ENCODE peak calls at places on chromosomes 3 and 15, in six cellular contexts. G is CD8-positive, alpha-beta T cell; P is AG09309; T is esophagus squamous epithelium; U is GM23248; X is A549. H is an unnamed sample.

GRCh38 chr3:168094580-168094876 is 1.2 kb downstream of the GOLIM4 start:
- DNase-seq in G (no peak), P (no peak), T (no peak), U (no peak), X (no peak), H (no peak)

GRCh38 chr15:89556413-89557262 is 18.6 kb upstream of the TICRR start:
- DNase-seq in G (peak; percentile 48), P (peak; percentile 45), T (no peak), U (peak; percentile 80), X (peak; percentile 72), H (no peak)

GRCh38 chr3:158743664-158744566 is 11.7 kb upstream of the RARRES1 start:
- DNase-seq in G (no peak), P (no peak), T (no peak), U (no peak), X (no peak), H (no peak)

GRCh38 chr3:54188176-54188791 is 65.9 kb downstream of the CACNA2D3 start:
- DNase-seq in G (peak; percentile 15), P (no peak), T (no peak), U (peak; percentile 54), X (peak; percentile 22), H (peak; percentile 22)

GRCh38 chr3:164952966-164953365 is 125.3 kb downstream of the SI start:
- DNase-seq in G (no peak), P (no peak), T (no peak), U (no peak), X (no peak), H (no peak)

GRCh38 chr3:42256135-42256819 is 9.7 kb downstream of the CCK start:
- DNase-seq in G (no peak), P (no peak), T (no peak), U (peak; percentile 54), X (peak; percentile 15), H (peak; percentile 30)

GRCh38 chr3:126541628-126542339 is 16.9 kb downstream of the C3orf22 start:
- DNase-seq in G (no peak), P (no peak), T (no peak), U (no peak), X (no peak), H (no peak)

GRCh38 chr3:63934484-63934883 is 22.3 kb upstream of the SCAANT1 start:
- DNase-seq in G (no peak), P (no peak), T (no peak), U (no peak), X (no peak), H (no peak)

GRCh38 chr3:45560270-45561020 is 34.1 kb upstream of the LIMD1 start:
- DNase-seq in G (no peak), P (no peak), T (no peak), U (peak; percentile 7), X (no peak), H (no peak)

GRCh38 chr3:143847787-143848631 is at the start of gene SLC9A9:
- DNase-seq in G (peak; percentile 31), P (peak; percentile 67), T (no peak), U (peak; percentile 89), X (peak; percentile 4), H (no peak)

GRCh38 chr3:21621396-21621695 is 129.7 kb downstream of the ZNF385D start:
- DNase-seq in G (no peak), P (peak; percentile 45), T (no peak), U (peak; percentile 64), X (no peak), H (peak; percentile 87)

GRCh38 chr3:120450261-120450913 is 405 bp downstream of the FSTL1 start:
- DNase-seq in G (no peak), P (no peak), T (no peak), U (peak; percentile 64), X (peak; percentile 41), H (no peak)

DNA sequence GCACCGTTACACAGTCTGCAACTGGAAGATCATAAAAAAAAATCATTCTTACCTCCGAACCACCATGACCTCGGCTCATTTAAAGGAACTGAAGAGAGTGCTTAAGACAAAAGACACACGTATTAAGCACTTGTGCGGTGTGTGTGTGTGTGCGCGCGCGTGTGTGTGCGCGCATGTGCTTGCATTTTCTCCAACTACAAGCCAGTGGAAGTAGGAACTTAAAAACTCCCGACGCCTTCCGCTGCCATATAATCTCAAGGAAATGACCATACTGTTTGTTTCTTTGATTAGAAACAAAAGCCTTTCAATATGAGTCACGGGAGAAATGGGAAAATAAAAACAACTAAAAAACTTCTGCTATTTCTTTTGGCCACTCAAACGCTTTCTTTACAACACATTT is 32.4 kb downstream of the FRMD4B start:
- DNase-seq in G (no peak), P (no peak), T (no peak), U (no peak), X (no peak), H (no peak)
- H3K4me3 ChIP-seq in G (no peak overlapping the region), P (peak overlapping the region; percentile 29), T (no peak overlapping the region), U (no peak overlapping the region), X (no peak overlapping the region), H (no peak overlapping the region)

DNA sequence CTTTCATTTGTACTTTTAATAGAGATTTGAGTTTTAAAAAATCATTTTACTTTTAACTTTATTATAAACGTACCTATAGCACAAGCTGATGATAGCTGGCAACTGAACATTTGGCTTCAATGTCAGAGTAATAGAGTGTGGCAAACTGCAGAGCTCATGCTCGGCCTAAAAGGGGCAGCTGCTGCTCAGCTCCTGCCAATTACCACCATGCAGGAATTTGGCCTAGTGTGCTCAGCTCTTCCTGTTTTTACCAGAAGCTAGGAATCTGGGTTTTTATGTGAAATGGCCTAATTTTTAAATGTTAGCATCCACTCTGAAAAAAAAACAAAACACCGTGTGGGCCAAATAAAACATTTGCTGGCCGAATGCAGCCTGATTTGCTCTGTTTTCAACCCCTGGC is 1.8 kb downstream of the IFT122 start:
- DNase-seq in G (no peak), P (peak; percentile 50), T (no peak), U (peak; percentile 72), X (no peak), H (no peak)
- H3K4me3 ChIP-seq in G (no peak overlapping the region), P (no peak overlapping the region), T (no peak overlapping the region), U (peak overlapping the region; percentile 100), X (no peak overlapping the region), H (peak overlapping the region; percentile 86)

DNA sequence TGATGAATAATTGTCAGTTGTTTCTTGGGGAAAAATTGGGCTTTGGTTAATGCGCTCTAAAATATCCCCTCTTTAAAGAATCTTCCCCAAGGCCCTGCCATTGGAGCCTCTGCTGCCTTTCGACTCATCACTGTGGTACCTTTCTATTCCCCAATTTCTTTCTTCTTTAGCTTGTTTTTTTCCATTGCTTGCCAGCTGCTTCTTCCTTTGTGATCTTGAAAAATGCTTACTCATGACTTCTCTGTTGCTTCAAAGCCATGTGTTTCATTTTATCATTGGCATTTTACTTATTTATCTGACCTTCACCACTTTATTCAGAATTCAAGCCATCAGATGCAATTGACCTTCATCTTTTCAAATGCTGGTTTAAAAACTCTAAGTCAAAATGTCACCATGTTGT is 84.4 kb downstream of the SV2B start:
- DNase-seq in G (no peak), P (no peak), T (no peak), U (no peak), X (no peak), H (no peak)
- H3K4me3 ChIP-seq in G (no peak overlapping the region), P (no peak overlapping the region), T (no peak overlapping the region), U (no peak overlapping the region), X (no peak overlapping the region), H (no peak overlapping the region)

GRCh38 chr15:72156928-72157327 is 38.7 kb downstream of the SENP8 start:
- DNase-seq in G (no peak), P (no peak), T (no peak), U (no peak), X (no peak), H (no peak)

GRCh38 chr15:72154316-72154715 is 36.1 kb downstream of the SENP8 start:
- DNase-seq in G (no peak), P (no peak), T (no peak), U (no peak), X (no peak), H (no peak)

GRCh38 chr15:72153269-72153668 is 35.1 kb downstream of the SENP8 start:
- DNase-seq in G (no peak), P (no peak), T (no peak), U (no peak), X (no peak), H (no peak)

GRCh38 chr15:72155635-72156616 is 37.7 kb downstream of the SENP8 start:
- DNase-seq in G (peak; percentile 83), P (peak; percentile 43), T (no peak), U (peak; percentile 85), X (peak; percentile 96), H (peak; percentile 45)

GRCh38 chr15:72155021-72155621 is 36.9 kb downstream of the SENP8 start:
- DNase-seq in G (no peak), P (no peak), T (no peak), U (peak; percentile 39), X (peak; percentile 35), H (peak; percentile 88)
- H3K4me3 ChIP-seq in G (no peak overlapping the region), P (peak overlapping the region; percentile 52), T (peak overlapping the region; percentile 32), U (peak overlapping the region; percentile 79), X (peak overlapping the region; percentile 39), H (peak overlapping the region; percentile 67)

DNA sequence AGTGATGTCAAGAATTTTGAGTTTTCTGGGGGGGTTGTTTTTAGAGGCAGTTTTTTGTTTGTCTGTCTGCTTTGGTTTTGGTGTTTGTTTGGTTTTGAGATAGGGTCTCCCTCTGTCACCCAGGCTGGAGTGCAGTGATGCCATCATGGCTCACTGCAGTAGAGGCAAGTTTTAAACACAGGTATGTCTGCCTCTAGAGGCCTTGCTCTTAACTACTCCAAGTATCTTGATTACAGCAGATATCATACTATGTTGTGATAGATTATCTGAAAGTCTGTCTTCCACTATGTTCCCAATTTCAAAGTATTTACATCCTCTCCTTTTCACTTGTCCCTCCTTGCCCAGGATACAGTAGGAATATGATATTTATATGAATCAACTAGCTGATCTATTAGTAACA is 57.7 kb downstream of the ERC2 start:
- DNase-seq in G (no peak), P (no peak), T (no peak), U (no peak), X (no peak), H (no peak)
- H3K4me3 ChIP-seq in G (no peak overlapping the region), P (no peak overlapping the region), T (no peak overlapping the region), U (no peak overlapping the region), X (no peak overlapping the region), H (no peak overlapping the region)

GRCh38 chr15:36601497-36601932 is 22.1 kb downstream of the CDIN1 start:
- DNase-seq in G (no peak), P (peak; percentile 93), T (no peak), U (peak; percentile 98), X (no peak), H (peak; percentile 16)
- H3K4me3 ChIP-seq in G (no peak overlapping the region), P (no peak overlapping the region), T (no peak overlapping the region), U (peak overlapping the region; percentile 66), X (no peak overlapping the region), H (no peak overlapping the region)